ENCODE peak calls at places on chromosomes 1 and 21, in ten cellular contexts. Z is heart left ventricle, B is transverse colon, W is testis, C is ovary, H is right lobe of liver, J is body of pancreas, D is stomach, K is adrenal gland, M is K562. V is an unnamed sample. For H3K36me3, the result is how much of the 10 kb centered on the place peaks cover.

GRCh38 chr1:244675167-244675566 is 22.2 kb downstream of the DESI2 start:
- DNase-seq in W (no peak), D (no peak), H (no peak), B (no peak), M (no peak), C (no peak), Z (no peak), K (no peak), J (no peak), V (no peak)

GRCh38 chr1:199690520-199690919 is 337.0 kb upstream of the NR5A2 start:
- DNase-seq in J (no peak), C (no peak), W (no peak), Z (no peak), M (no peak), K (no peak), B (no peak), H (no peak), D (no peak), V (no peak)

GRCh38 chr1:70319750-70320149 is 34.8 kb downstream of the ANKRD13C start:
- DNase-seq in J (no peak), M (no peak), Z (no peak), K (no peak), C (no peak), D (no peak), B (no peak), H (no peak), W (no peak), V (no peak)

GRCh38 chr1:23772049-23772853 is 6.0 kb upstream of the PITHD1 start:
- DNase-seq in J (peak), M (peak), H (peak), Z (peak), W (peak), K (peak), B (peak), D (peak), C (peak), V (peak)

GRCh38 chr1:154328318-154329151 is 3.2 kb downstream of the ATP8B2 start:
- DNase-seq in B (peak), W (peak), K (peak), J (peak), C (peak), M (no peak), Z (peak), H (peak), D (peak), V (peak)

GRCh38 chr1:43021547-43022474 is 63.1 kb upstream of the SLC2A1 start:
- DNase-seq in W (no peak), C (no peak), K (no peak), M (no peak), D (no peak), H (no peak), B (no peak), J (no peak), Z (no peak), V (peak)

GRCh38 chr1:3911521-3911845 is 11.4 kb upstream of the C1orf174 start:
- DNase-seq in C (no peak), D (no peak), M (no peak), Z (no peak), W (no peak), J (no peak), B (no peak), K (no peak), H (no peak), V (no peak)

GRCh38 chr1:115677172-115677542 is 35.4 kb downstream of the VANGL1 start:
- DNase-seq in W (no peak), H (no peak), M (no peak), D (no peak), Z (no peak), J (no peak), K (no peak), C (no peak), B (no peak), V (no peak)

GRCh38 chr1:167000546-167000945 is 11.5 kb downstream of the MAEL start:
- DNase-seq in C (no peak), H (no peak), Z (no peak), K (no peak), W (no peak), D (no peak), J (no peak), B (no peak), M (no peak), V (no peak)

GRCh38 chr1:184801503-184801902 is 46.8 kb upstream of the EDEM3 start:
- DNase-seq in H (no peak), D (peak), Z (no peak), C (no peak), B (no peak), K (peak), W (no peak), M (no peak), J (peak), V (no peak)

GRCh38 chr1:112509005-112509659 is 367 bp downstream of the WNT2B start:
- DNase-seq in H (no peak), J (no peak), C (peak), M (no peak), W (no peak), K (no peak), D (no peak), Z (no peak), B (peak), V (no peak)

GRCh38 chr1:42943166-42943565 is 15.5 kb downstream of the SLC2A1 start:
- DNase-seq in D (peak), K (peak), M (no peak), W (peak), C (no peak), Z (peak), H (peak), B (peak), J (peak), V (peak)

GRCh38 chr1:225460737-225461532 is 33.1 kb upstream of the LBR start:
- DNase-seq in K (no peak), Z (no peak), M (no peak), W (no peak), D (no peak), B (no peak), C (no peak), H (no peak), J (no peak), V (no peak)

GRCh38 chr1:31655104-31655503 is 10.4 kb upstream of the PEF1 start:
- DNase-seq in H (no peak), M (no peak), W (no peak), K (no peak), D (no peak), B (no peak), Z (no peak), J (no peak), C (no peak), V (no peak)

GRCh38 chr1:15799928-15800835 is 7.3 kb downstream of the UQCRHL start:
- DNase-seq in C (peak), M (peak), K (peak), W (peak), Z (no peak), D (peak), B (peak), J (peak), H (peak), V (peak)

DNA sequence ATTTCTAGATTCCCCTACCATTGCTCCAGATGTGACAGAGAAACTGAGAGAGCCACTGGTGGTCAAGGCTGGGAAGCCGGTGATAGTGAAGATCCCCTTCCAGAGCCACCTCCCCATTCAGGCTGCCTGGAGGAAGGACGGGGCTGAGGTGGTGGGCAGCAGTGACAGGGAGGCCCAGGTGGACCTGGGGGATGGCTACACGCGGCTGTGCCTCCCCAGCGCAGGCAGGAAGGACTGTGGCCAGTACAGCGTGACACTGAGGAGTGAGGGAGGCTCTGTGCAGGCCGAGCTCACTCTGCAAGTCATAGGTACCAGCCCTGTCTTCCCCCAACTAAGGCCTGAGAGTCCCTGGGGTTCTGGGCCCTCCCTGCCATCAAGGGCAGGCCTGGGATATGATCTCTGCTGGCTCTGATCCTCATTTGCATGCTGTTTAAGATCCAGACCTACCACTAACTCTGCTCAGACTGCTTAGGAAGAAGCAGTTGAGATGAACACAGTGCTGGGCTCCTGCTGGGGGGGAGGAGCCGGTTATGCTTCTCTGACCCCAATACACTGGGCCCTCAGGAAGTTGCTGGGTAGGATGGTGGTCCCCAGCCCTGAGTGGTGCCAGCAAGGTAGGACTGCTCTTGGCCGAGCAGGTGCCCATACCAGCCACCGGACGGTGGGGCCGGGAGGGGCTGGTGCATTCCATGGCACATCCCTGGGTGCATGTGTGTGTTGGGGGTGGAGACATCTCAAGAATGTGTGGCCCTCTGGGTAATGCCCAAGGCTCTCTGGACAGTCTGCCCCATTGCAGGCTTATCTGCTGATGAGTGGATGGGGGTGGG is 25.1 kb downstream of the IGFN1 start:
- DNase-seq in H (peak), Z (no peak), J (no peak), D (no peak), W (no peak), M (no peak), K (peak), C (peak), B (no peak), V (no peak)
- H3K36me3 ChIP-seq in H (under half), Z (under half), J (under half), D (under half), W (under half), M (under half), K (under half), C (under half), B (under half), V (under half)

DNA sequence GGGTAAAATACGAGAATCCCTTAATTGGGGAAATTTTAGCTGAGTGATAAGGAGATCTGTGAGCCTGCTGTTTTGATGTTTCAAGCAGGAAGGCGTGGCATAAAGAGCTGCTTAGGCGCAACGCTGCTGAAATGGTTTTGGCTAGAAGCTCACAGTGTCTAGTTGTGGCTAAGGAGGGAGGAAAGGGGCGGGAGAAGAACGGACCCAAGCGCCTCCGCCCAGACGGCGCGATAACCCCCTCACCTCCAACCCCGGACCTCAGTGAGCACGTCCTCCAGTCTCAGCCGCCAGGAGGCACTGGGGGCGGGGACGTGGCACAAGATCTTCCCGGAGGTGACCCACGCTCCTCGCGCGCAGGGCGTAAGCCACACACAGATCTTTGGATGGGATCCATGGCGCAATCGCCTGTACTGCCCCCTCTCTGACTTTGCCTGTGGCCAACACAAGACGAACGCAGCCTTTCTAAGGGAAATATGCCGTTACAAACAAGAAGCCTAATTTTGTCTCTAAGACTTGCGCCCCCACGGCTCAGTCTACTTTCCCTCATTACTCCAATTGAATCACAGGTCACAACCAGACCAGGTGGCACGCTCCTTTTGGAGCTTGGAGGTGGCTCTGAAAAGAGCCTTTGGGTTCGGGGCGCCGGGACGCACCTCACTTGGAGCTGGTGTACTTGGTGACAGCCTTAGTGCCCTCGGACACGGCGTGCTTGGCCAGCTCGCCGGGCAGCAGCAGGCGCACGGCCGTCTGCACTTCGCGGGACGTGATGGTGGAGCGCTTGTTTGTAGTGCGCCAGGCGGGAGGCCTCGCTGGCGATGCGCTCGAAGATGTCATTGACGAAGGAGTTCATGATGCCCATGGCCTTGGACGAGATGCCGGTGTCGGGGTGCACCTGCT is 23.4 kb upstream of the RNF187 start:
- DNase-seq in K (no peak), Z (no peak), B (peak), J (peak), W (peak), D (peak), H (peak), M (peak), C (peak), V (no peak)
- TF ChIP-seq POLR2A in K (no peak), Z (no peak), B (no peak), J (no peak), W (no peak), D (no peak), H (no peak), M (no peak), C (no peak), V (no peak)

GRCh38 chr1:51433269-51433971 is 85.6 kb downstream of the EPS15 start:
- DNase-seq in Z (no peak), M (peak), H (no peak), J (no peak), W (no peak), D (no peak), K (no peak), B (no peak), C (no peak), V (no peak)
- H3K4me3 ChIP-seq in Z (no peak), M (no peak), H (no peak), J (no peak), W (no peak), D (no peak), K (no peak), B (no peak), C (no peak), V (no peak)

GRCh38 chr1:39568208-39568607 is 8.4 kb downstream of the PABPC4 start:
- DNase-seq in M (no peak), H (peak), D (no peak), W (no peak), B (no peak), C (no peak), J (no peak), K (no peak), Z (no peak), V (no peak)

GRCh38 chr1:39564941-39565340 is 11.6 kb downstream of the PABPC4 start:
- DNase-seq in H (no peak), C (no peak), J (peak), B (no peak), D (no peak), Z (no peak), W (no peak), K (no peak), M (no peak), V (no peak)

GRCh38 chr1:39564340-39564739 is 12.2 kb downstream of the PABPC4 start:
- DNase-seq in J (peak), M (no peak), W (no peak), H (no peak), B (no peak), D (peak), K (no peak), Z (peak), C (no peak), V (no peak)

GRCh38 chr1:39567302-39567701 is 9.3 kb downstream of the PABPC4 start:
- DNase-seq in W (no peak), B (no peak), Z (no peak), J (peak), M (no peak), H (no peak), C (no peak), K (no peak), D (no peak), V (no peak)

DNA sequence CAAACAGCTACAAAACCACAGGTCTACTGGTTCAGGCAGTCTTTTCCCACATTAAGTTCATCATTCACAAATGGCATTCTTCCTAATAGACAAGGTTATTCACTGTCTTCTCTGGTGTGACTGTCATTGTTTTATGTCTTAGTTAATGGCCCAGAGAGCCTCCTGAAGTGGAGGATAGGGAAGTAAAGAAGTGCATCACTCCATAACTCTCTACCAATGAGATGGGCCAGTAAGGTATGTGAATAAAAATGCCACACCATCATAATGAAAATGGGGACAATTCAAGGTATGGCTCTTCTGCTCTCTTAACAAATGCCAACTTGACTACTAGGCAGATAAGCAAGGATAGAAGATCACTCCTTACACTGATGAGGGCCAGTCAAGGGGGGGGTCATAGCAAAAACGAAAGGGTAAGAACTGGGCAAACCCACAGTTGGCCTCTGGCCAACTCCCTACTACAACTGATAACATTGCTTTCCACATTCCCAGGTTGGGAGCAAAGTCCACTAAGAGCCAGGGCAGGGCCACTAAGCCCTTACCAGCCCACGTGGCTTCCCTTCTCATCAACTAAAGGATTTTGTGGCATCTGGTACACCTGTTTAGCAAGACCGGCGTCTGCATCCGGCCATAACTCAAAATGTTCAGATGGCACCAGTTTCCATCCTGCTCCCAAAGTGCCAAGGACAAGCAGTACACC is 10.0 kb downstream of the PABPC4 start:
- DNase-seq in J (peak), C (no peak), H (peak), D (peak), M (no peak), B (peak), W (no peak), Z (no peak), K (peak), V (no peak)
- H3K36me3 ChIP-seq in J (under half), C (under half), H (half or more), D (half or more), M (half or more), B (half or more), W (under half), Z (half or more), K (half or more), V (under half)

DNA sequence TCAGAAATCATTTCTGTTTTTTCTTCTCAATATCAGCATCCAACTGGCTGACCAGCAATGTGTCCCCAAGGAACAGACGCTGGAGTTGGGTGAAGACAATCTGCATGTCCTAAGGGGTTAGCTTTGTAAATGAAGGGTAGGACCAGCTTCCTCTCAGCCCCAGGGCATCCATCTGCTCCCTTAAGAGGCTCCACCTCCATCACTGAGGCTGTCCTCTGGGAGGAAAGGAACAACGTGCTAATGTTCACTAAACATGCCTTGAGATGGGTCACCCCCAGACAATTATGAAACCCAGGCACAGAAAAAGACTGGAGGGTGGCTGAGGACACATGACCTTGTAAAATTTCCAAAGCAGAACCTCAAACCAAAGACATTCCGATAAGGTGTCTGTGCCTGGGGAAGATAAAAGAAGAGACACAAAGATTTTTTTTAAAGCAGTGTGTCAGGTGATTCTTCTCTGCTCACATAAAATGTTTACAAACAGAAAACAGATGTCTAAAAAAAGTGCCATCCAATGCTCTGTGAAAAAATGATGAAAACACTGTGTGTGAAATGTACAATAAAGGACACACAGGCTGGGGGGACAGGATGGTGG is 37.6 kb upstream of the ZNF124 start:
- DNase-seq in D (no peak), J (no peak), W (no peak), K (no peak), Z (no peak), C (no peak), H (no peak), B (no peak), M (peak), V (no peak)
- TF ChIP-seq POLR2A in D (no peak), J (no peak), W (no peak), K (no peak), Z (no peak), C (no peak), H (no peak), B (no peak), M (no peak), V (no peak)

GRCh38 chr21:45404726-45405270 is at the start of gene COL18A1:
- DNase-seq in H (peak), M (peak), W (peak), J (peak), D (peak), B (peak), K (peak), Z (peak), C (peak), V (no peak)

GRCh38 chr21:45405819-45406762 is 1.1 kb downstream of the COL18A1 start:
- DNase-seq in J (peak), K (peak), C (peak), B (no peak), M (no peak), Z (no peak), W (peak), H (no peak), D (no peak), V (no peak)

GRCh38 chr21:45406801-45407628 is 2.0 kb downstream of the COL18A1 start:
- DNase-seq in H (no peak), Z (no peak), M (no peak), B (no peak), W (no peak), J (peak), D (no peak), C (peak), K (no peak), V (no peak)

GRCh38 chr21:45403825-45404725 is 890 bp upstream of the COL18A1 start:
- DNase-seq in W (peak), H (no peak), D (no peak), M (no peak), Z (peak), C (peak), K (no peak), J (peak), B (peak), V (no peak)

DNA sequence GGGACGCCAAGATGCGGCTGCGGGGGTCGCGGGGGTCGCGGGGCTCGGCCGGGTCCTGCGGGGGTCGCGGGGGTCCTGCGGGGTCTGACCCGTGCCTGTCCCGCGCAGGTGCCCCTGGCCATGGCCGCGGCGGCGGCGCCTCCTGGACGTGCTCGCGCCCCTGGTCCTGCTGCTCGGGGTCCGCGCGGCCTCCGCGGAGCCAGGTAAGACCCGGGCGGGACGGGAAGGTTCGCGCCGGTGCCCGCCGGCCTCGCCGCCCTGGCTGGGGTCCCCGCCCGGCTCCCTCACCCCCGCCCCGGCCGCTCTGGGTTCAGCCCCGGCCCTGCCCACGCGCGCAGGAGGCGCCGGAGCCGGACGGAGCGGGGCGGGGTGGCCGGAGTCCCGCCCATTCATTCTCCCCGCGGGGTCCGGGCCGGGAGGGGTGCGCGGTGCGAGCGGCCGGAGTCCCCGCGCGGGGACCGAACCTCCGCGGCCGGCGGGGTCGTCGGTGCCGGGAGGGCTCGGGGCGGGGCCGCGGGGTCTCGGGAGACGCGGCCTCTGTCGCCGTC is 380 bp downstream of the COL18A1 start:
- DNase-seq in H (peak), M (peak), Z (peak), W (peak), J (peak), B (no peak), C (peak), D (no peak), K (no peak), V (no peak)
- H3K4me3 ChIP-seq in H (peak), M (peak), Z (peak), W (peak), J (no peak), B (peak), C (peak), D (peak), K (no peak), V (peak)